ENCODE peak calls at places on chromosomes 12 and 14, in five cellular contexts. Y is kidney epithelial cell, D is foreskin fibroblast, I is neural crest cell, T is astrocyte of the spinal cord. F is an unnamed sample.

GRCh38 chr14:85252011-85252410 is 277.9 kb upstream of the FLRT2 start:
- DNase-seq in Y (no peak), D (peak; percentile 89), I (no peak), T (peak; percentile 20), F (no peak)

GRCh38 chr12:12305568-12306300 is 38.9 kb upstream of the LRP6 start:
- DNase-seq in Y (no peak), D (no peak), I (no peak), T (no peak), F (no peak)

GRCh38 chr12:49330032-49330619 is 6.9 kb downstream of the C1QL4 start:
- DNase-seq in Y (no peak), D (no peak), I (no peak), T (no peak), F (no peak)

GRCh38 chr12:19972325-19973288 is 395.7 kb upstream of the PDE3A start:
- DNase-seq in Y (no peak), D (no peak), I (no peak), T (peak; percentile 30), F (peak; percentile 21)

GRCh38 chr12:57803317-57803893 is 15.1 kb downstream of the AVIL start:
- DNase-seq in Y (no peak), D (peak; percentile 77), I (peak; percentile 40), T (peak; percentile 62), F (peak; percentile 60)

GRCh38 chr14:70921669-70922068 is 14.4 kb downstream of the PCNX1 start:
- DNase-seq in Y (no peak), D (peak; percentile 67), I (no peak), T (no peak), F (no peak)

GRCh38 chr12:70365398-70365647 is 767 bp upstream of the KCNMB4 start:
- DNase-seq in Y (no peak), D (no peak), I (peak; percentile 14), T (no peak), F (no peak)

GRCh38 chr14:51950007-51950406 is 39.3 kb upstream of the RTRAF start:
- DNase-seq in Y (no peak), D (peak; percentile 16), I (no peak), T (no peak), F (no peak)

GRCh38 chr12:53981652-53982565 is 3.0 kb upstream of the HOXC10 start:
- DNase-seq in Y (no peak), D (peak; percentile 79), I (no peak), T (no peak), F (no peak)

GRCh38 chr12:118357327-118358007 is 15.2 kb downstream of the TAOK3 start:
- DNase-seq in Y (no peak), D (peak; percentile 89), I (no peak), T (peak; percentile 63), F (peak; percentile 58)

GRCh38 chr12:2395352-2395977 is 342.7 kb downstream of the CACNA1C start:
- DNase-seq in Y (no peak), D (peak; percentile 65), I (peak; percentile 71), T (peak; percentile 32), F (peak; percentile 69)

DNA sequence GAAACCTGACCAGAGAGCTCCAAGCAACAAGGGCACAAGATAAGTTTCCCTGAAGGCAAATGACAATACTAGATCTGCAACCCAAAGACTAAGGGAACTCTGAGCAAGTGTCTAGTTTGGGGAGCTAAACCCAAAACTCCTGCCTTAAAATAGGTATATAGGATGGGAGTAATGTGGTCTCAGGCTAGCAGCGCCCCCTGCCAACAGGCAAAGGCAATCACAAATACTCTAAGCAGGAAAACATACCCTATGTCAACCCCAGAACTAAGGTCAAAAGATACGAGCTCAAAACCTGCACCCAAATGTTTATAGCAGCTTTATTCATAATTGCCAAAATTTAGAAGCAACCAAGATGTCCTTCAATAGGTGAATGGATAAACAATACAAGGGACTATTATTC is 218.8 kb downstream of the ITPR2 start:
- DNase-seq in Y (no peak), D (peak; percentile 55), I (peak; percentile 15), T (no peak), F (peak; percentile 35)
- TF ChIP-seq CTCF in Y (peak; percentile 66), D (peak; percentile 62), I (peak; percentile 73), T (peak; percentile 59), F (peak; percentile 52)

GRCh38 chr14:69535230-69535848 is 39.3 kb downstream of the CCDC177 start:
- DNase-seq in Y (no peak), D (peak; percentile 77), I (peak; percentile 62), T (peak; percentile 32), F (peak; percentile 52)
- TF ChIP-seq CTCF in Y (peak; percentile 74), D (peak; percentile 77), I (peak; percentile 69), T (peak; percentile 87), F (peak; percentile 42)

DNA sequence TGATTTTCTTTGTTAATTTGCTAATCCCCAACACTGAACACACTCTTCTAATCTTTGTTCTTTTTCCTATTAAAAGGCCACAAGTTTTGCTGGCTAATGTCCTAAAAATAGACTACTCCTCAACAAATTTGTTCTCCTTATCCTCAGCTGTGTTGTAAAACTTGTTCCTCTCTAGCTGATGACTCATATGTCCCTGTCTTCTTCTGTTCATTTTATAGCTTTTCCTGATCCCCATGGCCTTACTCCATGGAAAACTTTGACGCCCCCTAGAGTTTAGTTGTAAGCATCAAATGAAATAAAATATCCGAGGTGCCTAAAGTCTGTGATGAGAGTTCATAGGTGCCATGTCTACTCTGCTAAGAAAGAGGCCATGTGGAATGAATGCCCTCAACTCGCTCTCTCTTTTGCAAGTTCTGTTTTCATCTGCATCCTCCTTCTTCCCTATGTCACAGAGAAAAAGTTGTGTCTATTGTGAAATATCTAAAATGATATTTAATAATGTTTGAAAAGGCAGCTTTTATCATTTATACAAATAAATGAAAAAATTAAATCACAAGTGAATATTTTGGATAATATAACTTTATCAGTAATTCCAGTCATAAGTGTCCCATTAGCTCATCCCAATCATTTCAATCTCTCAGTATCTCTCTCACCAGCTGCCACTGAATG is 237.9 kb downstream of the IPO8 start:
- DNase-seq in Y (peak; percentile 19), D (peak; percentile 88), I (no peak), T (peak; percentile 72), F (no peak)
- TF ChIP-seq CTCF in Y (peak; percentile 26), D (peak; percentile 56), I (peak; percentile 54), T (peak; percentile 44), F (no peak)

GRCh38 chr14:105023144-105023543 is 2.3 kb upstream of the CDCA4 start:
- DNase-seq in Y (no peak), D (no peak), I (no peak), T (peak; percentile 63), F (no peak)
- TF ChIP-seq CTCF in Y (no peak), D (no peak), I (no peak), T (no peak), F (no peak)

DNA sequence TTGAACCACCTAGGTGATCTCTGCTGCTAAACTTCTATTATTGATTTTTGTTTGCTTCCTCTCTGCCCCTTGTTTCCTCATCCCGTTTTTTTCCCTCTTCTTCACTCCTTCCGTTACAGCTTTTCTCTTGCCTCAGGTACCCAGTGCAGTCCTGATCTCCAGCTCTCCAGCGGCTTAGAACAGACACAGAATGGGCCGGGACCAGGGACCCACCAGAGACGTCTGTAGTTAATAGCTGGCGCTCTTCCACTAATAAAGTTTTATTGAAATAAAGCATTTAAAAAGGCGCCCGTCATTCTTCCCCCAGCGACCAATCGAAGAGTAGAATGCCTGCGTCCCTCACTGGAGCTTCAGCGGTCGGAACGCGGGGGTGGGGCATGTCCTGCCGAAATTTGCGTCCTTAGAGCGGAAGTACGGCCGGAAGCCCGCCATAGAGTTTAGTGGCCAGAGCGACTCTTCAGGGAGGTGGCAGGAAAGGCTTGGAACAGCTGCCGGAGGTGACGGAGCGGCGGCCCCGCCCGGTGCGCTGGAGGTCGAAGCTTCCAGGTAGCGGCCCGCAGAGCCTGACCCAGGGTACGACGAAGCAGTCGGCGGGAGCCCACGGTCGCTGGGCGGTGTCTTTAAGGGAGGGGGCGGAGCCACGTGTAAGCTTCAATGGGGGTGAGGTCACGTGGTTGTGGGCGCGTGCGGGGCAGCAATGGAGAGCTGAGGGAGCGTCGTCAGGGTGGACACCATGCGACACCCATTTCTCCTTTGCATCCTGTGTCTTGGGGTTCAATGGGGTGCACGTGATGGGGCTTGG is at the start of gene COPS7A:
- DNase-seq in Y (peak; percentile 99), D (peak; percentile 99), I (peak; percentile 89), T (peak; percentile 99), F (peak; percentile 97)
- TF ChIP-seq CTCF in Y (no peak), D (no peak), I (no peak), T (no peak), F (no peak)